ENCODE peak calls at places on chromosomes 5 and 9, in four cellular contexts. S is GM12891, E is K562, B is HL-60. L is an unnamed sample.
A peak's percentile ranks its signal among the peaks of the same experiment; 100 is the strongest.

GRCh38 chr9:70412678-70413426 is 1.6 kb downstream of the KLF9 start:
- DNase-seq in S (no peak), E (peak; percentile 44), B (no peak), L (no peak)

GRCh38 chr9:14336244-14336643 is 22.3 kb upstream of the NFIB start:
- DNase-seq in B (no peak), S (no peak), E (no peak), L (no peak)

GRCh38 chr9:86176468-86176867 is 77.1 kb upstream of the GOLM1 start:
- DNase-seq in S (no peak), E (no peak), B (no peak), L (no peak)

GRCh38 chr5:172846677-172847076 is 12.6 kb downstream of the ERGIC1 start:
- DNase-seq in S (no peak), B (no peak), E (no peak), L (no peak)

GRCh38 chr9:87115790-87116189 is 168.5 kb upstream of the GAS1 start:
- DNase-seq in B (no peak), E (no peak), S (no peak), L (no peak)

GRCh38 chr5:80411589-80412219 is 3.8 kb downstream of the ZFYVE16 start:
- DNase-seq in S (no peak), B (no peak), E (no peak), L (no peak)

GRCh38 chr5:147688965-147689364 is 93.6 kb downstream of the JAKMIP2 start:
- DNase-seq in B (no peak), E (no peak), S (no peak), L (no peak)

GRCh38 chr5:62143268-62144229 is 162.5 kb upstream of the KIF2A start:
- DNase-seq in B (no peak), E (no peak), S (no peak), L (no peak)

GRCh38 chr9:98838155-98838904 is 30.9 kb downstream of the GALNT12 start:
- DNase-seq in E (no peak), S (no peak), B (no peak), L (no peak)

GRCh38 chr5:172659909-172660628 is 19.0 kb downstream of the NEURL1B start:
- DNase-seq in S (no peak), B (peak; percentile 15), E (no peak), L (no peak)

GRCh38 chr5:109411627-109412026 is 1.9 kb upstream of the PJA2 start:
- DNase-seq in S (no peak), B (no peak), E (peak; percentile 15), L (no peak)

GRCh38 chr5:122120957-122121356 is 8.4 kb upstream of the ZNF474 start:
- DNase-seq in E (no peak), B (peak; percentile 3), S (no peak), L (no peak)

GRCh38 chr9:27664136-27664819 is 91.0 kb upstream of the C9orf72 start:
- DNase-seq in E (no peak), S (no peak), B (no peak), L (no peak)

GRCh38 chr5:167688731-167689130 is 602.7 kb upstream of the WWC1 start:
- DNase-seq in E (no peak), S (no peak), B (no peak), L (no peak)

GRCh38 chr9:128552744-128553221 is 396 bp downstream of the SPTAN1 start:
- DNase-seq in S (no peak), B (peak; percentile 52), E (peak; percentile 78), L (no peak)

GRCh38 chr5:108264533-108264932 is 117.4 kb downstream of the FBXL17 start:
- DNase-seq in B (no peak), S (no peak), E (no peak), L (no peak)

GRCh38 chr9:79362100-79363081 is 209.4 kb upstream of the TLE4 start:
- DNase-seq in E (no peak), S (no peak), B (no peak), L (no peak)

GRCh38 chr9:15142903-15143534 is 164.0 kb downstream of the TTC39B start:
- DNase-seq in B (peak; percentile 1), S (peak; percentile 21), E (peak; percentile 48), L (no peak)

GRCh38 chr5:103519550-103519949 is 43.0 kb downstream of the NUDT12 start:
- DNase-seq in S (no peak), E (no peak), B (no peak), L (no peak)

GRCh38 chr5:93794954-93795353 is 53.6 kb upstream of the POU5F2 start:
- DNase-seq in S (no peak), B (no peak), E (no peak), L (no peak)

GRCh38 chr9:89495824-89496555 is 1.9 kb downstream of the SEMA4D start:
- DNase-seq in S (no peak), E (no peak), B (no peak), L (no peak)

GRCh38 chr5:139390639-139391569 is 1.2 kb upstream of the MZB1 start:
- DNase-seq in S (no peak), B (no peak), E (no peak), L (no peak)

GRCh38 chr5:93018461-93018860 is 562.6 kb downstream of the NR2F1-AS1 start:
- DNase-seq in B (no peak), S (no peak), E (no peak), L (no peak)

GRCh38 chr5:157718529-157718928 is 12.7 kb upstream of the THG1L start:
- DNase-seq in S (no peak), B (peak; percentile 16), E (peak; percentile 32), L (peak; percentile 28)

GRCh38 chr9:113536483-113537226 is 73.1 kb downstream of the RGS3 start:
- DNase-seq in S (no peak), B (no peak), E (peak; percentile 26), L (no peak)

GRCh38 chr9:120715331-120715924 is 1.2 kb upstream of the MEGF9 start:
- DNase-seq in E (no peak), B (no peak), S (no peak), L (no peak)

GRCh38 chr9:116275418-116276295 is 122.1 kb downstream of the PAPPA start:
- DNase-seq in B (no peak), S (no peak), E (no peak), L (no peak)

GRCh38 chr9:92781902-92782301 is 17.3 kb upstream of the BICD2 start:
- DNase-seq in E (no peak), B (no peak), S (no peak), L (no peak)

GRCh38 chr9:68472119-68472518 is 68.6 kb downstream of the TMEM252 start:
- DNase-seq in B (no peak), S (no peak), E (no peak), L (no peak)

GRCh38 chr5:149063017-149063687 is at the start of gene SH3TC2:
- DNase-seq in B (no peak), E (no peak), S (no peak), L (no peak)

GRCh38 chr5:64213568-64213967 is 47.9 kb downstream of the RNF180 start:
- DNase-seq in B (no peak), S (no peak), E (no peak), L (no peak)

GRCh38 chr9:136611606-136612005 is 51.1 kb upstream of the EGFL7 start:
- DNase-seq in E (no peak), S (no peak), B (no peak), L (no peak)
- TF ChIP-seq SPI1 in E (no peak), S (no peak), B (no peak), L (no peak)

DNA sequence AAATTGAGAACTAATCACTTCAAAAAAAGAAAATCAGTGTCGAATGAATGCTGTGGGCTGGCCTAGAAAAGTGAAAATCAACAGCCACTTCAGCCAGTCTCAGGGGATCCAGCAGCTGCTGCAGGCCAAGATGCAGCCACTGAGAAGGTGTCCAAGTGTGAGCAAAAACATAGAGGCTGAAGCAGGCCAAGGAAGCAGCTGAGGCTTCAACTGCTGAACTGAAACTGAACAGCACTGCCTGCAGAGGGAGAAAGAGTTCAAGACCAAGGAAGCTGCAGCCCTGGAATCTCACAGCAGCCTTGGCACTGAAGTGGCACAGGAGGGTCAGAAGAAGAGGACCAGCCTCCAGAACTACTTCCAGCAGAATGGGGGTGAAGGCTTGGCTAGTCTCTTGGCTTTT is 15.8 kb upstream of the SLC36A3 start:
- DNase-seq in B (peak; percentile 21), S (peak; percentile 9), E (no peak), L (no peak)
- TF ChIP-seq SPI1 in B (no peak), S (no peak), E (no peak), L (no peak)

GRCh38 chr9:76537150-76537646 is 78.2 kb downstream of the GCNT1 start:
- DNase-seq in E (no peak), B (no peak), S (no peak), L (no peak)
- TF ChIP-seq SPI1 in E (no peak), B (no peak), S (no peak), L (no peak)

GRCh38 chr9:109857337-109857736 is 77.3 kb downstream of the PALM2AKAP2 start:
- DNase-seq in S (no peak), E (no peak), B (no peak), L (no peak)
- TF ChIP-seq SPI1 in S (no peak), E (no peak), B (no peak), L (no peak)

GRCh38 chr5:164277720-164278119 is 772.3 kb downstream of the MAT2B start:
- DNase-seq in B (no peak), S (no peak), E (no peak), L (no peak)
- TF ChIP-seq SPI1 in B (no peak), S (no peak), E (no peak), L (no peak)

GRCh38 chr9:36040271-36040925 is 3.7 kb downstream of the RECK start:
- DNase-seq in E (no peak), S (no peak), B (no peak), L (no peak)
- TF ChIP-seq SPI1 in E (no peak), S (no peak), B (no peak), L (no peak)

GRCh38 chr9:127078336-127078735 is 44.1 kb downstream of the ANGPTL2 start:
- DNase-seq in E (no peak), S (no peak), B (no peak), L (no peak)

GRCh38 chr9:127077658-127077975 is 44.8 kb downstream of the ANGPTL2 start:
- DNase-seq in E (no peak), S (no peak), B (no peak), L (no peak)

GRCh38 chr9:127076860-127077657 is 45.4 kb downstream of the ANGPTL2 start:
- DNase-seq in E (no peak), S (no peak), B (no peak), L (no peak)

GRCh38 chr9:127075592-127076380 is 46.6 kb downstream of the ANGPTL2 start:
- DNase-seq in S (no peak), E (no peak), B (no peak), L (no peak)

GRCh38 chr9:127074561-127075548 is 47.6 kb downstream of the ANGPTL2 start:
- DNase-seq in B (no peak), E (no peak), S (no peak), L (no peak)
- TF ChIP-seq SPI1 in B (no peak), E (no peak), S (no peak), L (no peak)

DNA sequence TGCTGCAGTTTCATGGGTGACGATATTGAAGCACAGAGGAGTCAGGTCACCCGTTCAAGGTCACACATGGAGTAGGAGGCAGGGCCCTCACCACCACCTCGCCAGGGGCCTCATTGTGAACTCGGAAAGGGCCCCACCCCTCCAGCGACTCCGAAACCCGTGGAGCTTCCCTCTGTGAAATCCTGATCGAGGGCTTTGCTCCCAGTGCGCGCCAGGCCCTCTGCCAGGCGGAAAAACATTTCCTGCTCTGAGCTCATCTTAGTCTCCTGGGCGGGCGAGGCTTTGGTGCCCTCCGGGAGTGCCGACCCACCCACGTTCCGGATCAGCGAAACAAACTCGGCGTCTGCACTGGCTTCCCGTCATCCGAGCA is 75.0 kb upstream of the FCN1 start:
- DNase-seq in E (no peak), S (no peak), B (no peak), L (no peak)
- TF ChIP-seq SPI1 in E (no peak), S (no peak), B (no peak), L (no peak)